ENCODE peak calls at places on chromosomes 16 and 17, in ten cellular contexts. J, I, A, O, T, Z, Q, K, G and S are unnamed samples.

GRCh38 chr16:87602005-87602790 is at the start of gene JPH3:
- DNase-seq in I (peak), G (no peak), Q (no peak), T (no peak), Z (no peak), O (no peak), J (peak), K (peak), A (no peak), S (no peak)

GRCh38 chr16:57976331-57976796 is 5.4 kb upstream of the CNGB1 start:
- DNase-seq in T (peak), G (no peak), I (no peak), Z (no peak), A (no peak), K (no peak), J (no peak), Q (no peak), O (no peak), S (peak)

GRCh38 chr16:85897384-85897783 is 1.6 kb upstream of the IRF8 start:
- DNase-seq in J (no peak), I (no peak), T (no peak), Q (no peak), O (no peak), K (no peak), Z (no peak), A (no peak), G (no peak), S (no peak)

GRCh38 chr17:59366773-59367656 is 35.6 kb downstream of the YPEL2 start:
- DNase-seq in T (peak), Z (no peak), Q (peak), I (peak), G (no peak), O (no peak), K (no peak), J (no peak), A (peak), S (no peak)

GRCh38 chr16:66470556-66470955 is 43.5 kb downstream of the BEAN1 start:
- DNase-seq in I (no peak), J (no peak), Z (no peak), O (no peak), A (no peak), K (no peak), G (no peak), T (no peak), Q (no peak), S (no peak)

GRCh38 chr16:23608194-23608593 is 12.1 kb upstream of the NDUFAB1 start:
- DNase-seq in I (no peak), G (no peak), O (no peak), T (peak), K (no peak), J (no peak), A (peak), Z (no peak), Q (peak), S (no peak)

GRCh38 chr17:3582921-3583320 is 25.3 kb upstream of the TRPV3 start:
- DNase-seq in J (no peak), O (no peak), Q (no peak), K (no peak), G (no peak), I (no peak), T (no peak), Z (no peak), A (no peak), S (no peak)

GRCh38 chr16:51941412-51941811 is 605.5 kb downstream of the TOX3 start:
- DNase-seq in Q (no peak), A (no peak), O (no peak), G (no peak), Z (no peak), I (no peak), T (no peak), J (no peak), K (peak), S (no peak)

GRCh38 chr17:53472586-53472985 is 350.1 kb upstream of the KIF2B start:
- DNase-seq in O (no peak), G (no peak), I (no peak), Z (no peak), J (no peak), T (peak), K (no peak), Q (peak), A (no peak), S (peak)

GRCh38 chr17:535165-535564 is 179.5 kb downstream of the VPS53 start:
- DNase-seq in O (no peak), A (no peak), G (no peak), Z (no peak), T (no peak), K (no peak), J (no peak), Q (no peak), I (peak), S (peak)

GRCh38 chr16:71673190-71673956 is 47.4 kb downstream of the MARVELD3 start:
- DNase-seq in J (no peak), K (no peak), Q (no peak), G (no peak), I (no peak), T (no peak), O (no peak), Z (no peak), A (no peak), S (no peak)

GRCh38 chr16:66278604-66279262 is 87.8 kb upstream of the CDH5 start:
- DNase-seq in K (no peak), A (no peak), I (no peak), T (no peak), Z (no peak), O (no peak), Q (no peak), G (no peak), J (no peak), S (no peak)

GRCh38 chr16:1992475-1993292 is 2.9 kb downstream of the SYNGR3 start:
- DNase-seq in J (no peak), G (no peak), Z (no peak), T (no peak), K (peak), O (no peak), I (no peak), Q (no peak), A (no peak), S (no peak)

GRCh38 chr16:80527297-80527696 is 13.5 kb upstream of the DYNLRB2 start:
- DNase-seq in K (peak), G (peak), I (peak), A (peak), J (no peak), Z (no peak), O (peak), T (peak), Q (peak), S (no peak)

GRCh38 chr16:57284206-57284951 is at the start of gene PLLP:
- DNase-seq in I (no peak), A (no peak), J (peak), Q (no peak), O (no peak), K (peak), Z (no peak), G (peak), T (peak), S (no peak)

GRCh38 chr17:82213251-82214011 is 789 bp upstream of the CCDC57 start:
- DNase-seq in I (peak), Q (peak), O (no peak), K (peak), J (peak), G (peak), A (peak), Z (peak), T (peak), S (peak)

GRCh38 chr17:29590261-29590978 is 972 bp upstream of the GIT1 start:
- DNase-seq in J (peak), Q (peak), Z (no peak), I (peak), O (no peak), A (peak), T (peak), K (no peak), G (no peak), S (no peak)

GRCh38 chr17:10126554-10127493 is 71.6 kb downstream of the GAS7 start:
- DNase-seq in G (no peak), T (no peak), Q (peak), J (peak), O (no peak), Z (no peak), A (peak), K (peak), I (peak), S (no peak)

GRCh38 chr17:34997355-34997862 is 17.1 kb downstream of the LIG3 start:
- DNase-seq in A (peak), I (no peak), T (peak), O (no peak), K (no peak), G (no peak), J (no peak), Q (peak), Z (no peak), S (no peak)

GRCh38 chr17:78238823-78239488 is 7.5 kb downstream of the TMEM235 start:
- DNase-seq in Q (no peak), O (no peak), Z (no peak), G (no peak), A (no peak), T (no peak), K (no peak), J (no peak), I (no peak), S (no peak)

GRCh38 chr17:78000351-78000750 is 41.8 kb downstream of the TNRC6C start:
- DNase-seq in J (no peak), T (peak), Z (no peak), Q (peak), O (no peak), I (no peak), K (no peak), G (no peak), A (peak), S (peak)

GRCh38 chr17:3683054-3683511 is 12.9 kb downstream of the P2RX5 start:
- DNase-seq in G (peak), A (peak), Z (peak), K (peak), O (peak), I (no peak), T (no peak), Q (no peak), J (peak), S (no peak)

GRCh38 chr17:77354721-77355455 is 214.1 kb downstream of the SEC14L1 start:
- DNase-seq in A (peak), J (peak), K (no peak), Q (peak), Z (no peak), G (no peak), O (no peak), T (peak), I (no peak), S (no peak)

GRCh38 chr17:46832945-46833839 is 14.7 kb upstream of the WNT3 start:
- DNase-seq in O (no peak), J (no peak), Q (peak), K (no peak), I (peak), A (peak), G (no peak), Z (no peak), T (peak), S (no peak)

GRCh38 chr17:37743612-37743874 is 1.3 kb downstream of the HNF1B start:
- DNase-seq in Z (no peak), I (no peak), T (no peak), K (peak), O (no peak), Q (no peak), A (no peak), G (no peak), J (peak), S (no peak)

GRCh38 chr17:58084317-58084981 is 1.2 kb downstream of the DYNLL2 start:
- DNase-seq in I (peak), Z (peak), A (peak), K (peak), G (peak), O (peak), T (peak), Q (no peak), J (peak), S (peak)

GRCh38 chr17:38750312-38751121 is 2.0 kb upstream of the PSMB3 start:
- DNase-seq in G (no peak), I (peak), A (no peak), K (no peak), Q (no peak), J (peak), Z (no peak), T (no peak), O (no peak), S (no peak)

GRCh38 chr16:22423716-22424115 is 49.3 kb upstream of the CDR2 start:
- DNase-seq in O (no peak), J (no peak), G (no peak), Q (no peak), Z (no peak), T (no peak), A (no peak), I (no peak), K (no peak), S (no peak)